ENCODE peak calls at places on chromosome 4, in five cellular contexts. J is Panc1; B is cardiac muscle cell; R is left ventricle myocardium inferior; Q is CD8-positive, alpha-beta memory T cell. M is an unnamed sample. For H3K4me1, the result is how much of the 10 kb centered on the place peaks cover.

GRCh38 chr4:154506253-154506652 is 14.7 kb upstream of the DCHS2 start:
- DNase-seq in R (no peak), J (no peak), Q (no peak), B (peak), M (no peak)

GRCh38 chr4:33334416-33334815 is 2614.2 kb downstream of the PCDH7 start:
- DNase-seq in R (no peak), Q (no peak), B (no peak), J (no peak), M (no peak)

GRCh38 chr4:52750819-52751348 is 341 bp downstream of the ERVMER34-1 start:
- DNase-seq in B (no peak), J (no peak), R (no peak), Q (no peak), M (no peak)

GRCh38 chr4:144310535-144310934 is 170.0 kb upstream of the GYPA start:
- DNase-seq in R (no peak), B (no peak), J (no peak), Q (no peak), M (no peak)

GRCh38 chr4:55405073-55405472 is 9.3 kb downstream of the TMEM165 start:
- DNase-seq in Q (no peak), J (no peak), R (no peak), B (no peak), M (no peak)

GRCh38 chr4:173547889-173548288 is 17.9 kb upstream of the HAND2 start:
- DNase-seq in R (no peak), Q (no peak), B (no peak), J (no peak), M (no peak)

GRCh38 chr4:103786014-103786413 is 66.2 kb upstream of the TACR3 start:
- DNase-seq in Q (no peak), J (peak), B (peak), R (no peak), M (no peak)

GRCh38 chr4:26871611-26872010 is 11.0 kb downstream of the STIM2 start:
- DNase-seq in J (no peak), B (peak), Q (no peak), R (no peak), M (no peak)

GRCh38 chr4:108449139-108449538 is 171.2 kb upstream of the RPL34 start:
- DNase-seq in J (no peak), B (no peak), R (no peak), Q (no peak), M (no peak)

GRCh38 chr4:92339671-92340070 is 35.9 kb downstream of the GRID2 start:
- DNase-seq in R (no peak), J (no peak), Q (no peak), B (no peak), M (no peak)

GRCh38 chr4:128865132-128865531 is 55.6 kb downstream of the JADE1 start:
- DNase-seq in R (no peak), Q (no peak), B (no peak), J (no peak), M (no peak)

GRCh38 chr4:163237856-163238255 is 71.2 kb upstream of the NAF1 start:
- DNase-seq in R (no peak), J (no peak), Q (no peak), B (no peak), M (no peak)

GRCh38 chr4:11497212-11497806 is 68.6 kb upstream of the HS3ST1 start:
- DNase-seq in B (no peak), Q (no peak), J (no peak), R (no peak), M (peak)

GRCh38 chr4:175536852-175537453 is 275.1 kb downstream of the GPM6A start:
- DNase-seq in R (no peak), Q (no peak), J (peak), B (peak), M (peak)

GRCh38 chr4:128979934-128980333 is 113.4 kb downstream of the SCLT1 start:
- DNase-seq in Q (no peak), R (no peak), B (no peak), J (no peak), M (peak)

GRCh38 chr4:137664055-137664405 is 131.7 kb upstream of the PCDH18 start:
- DNase-seq in Q (no peak), B (no peak), R (no peak), J (no peak), M (no peak)

GRCh38 chr4:576991-577498 is 950 bp upstream of the TMEM271 start:
- DNase-seq in Q (no peak), J (no peak), R (no peak), B (no peak), M (no peak)

DNA sequence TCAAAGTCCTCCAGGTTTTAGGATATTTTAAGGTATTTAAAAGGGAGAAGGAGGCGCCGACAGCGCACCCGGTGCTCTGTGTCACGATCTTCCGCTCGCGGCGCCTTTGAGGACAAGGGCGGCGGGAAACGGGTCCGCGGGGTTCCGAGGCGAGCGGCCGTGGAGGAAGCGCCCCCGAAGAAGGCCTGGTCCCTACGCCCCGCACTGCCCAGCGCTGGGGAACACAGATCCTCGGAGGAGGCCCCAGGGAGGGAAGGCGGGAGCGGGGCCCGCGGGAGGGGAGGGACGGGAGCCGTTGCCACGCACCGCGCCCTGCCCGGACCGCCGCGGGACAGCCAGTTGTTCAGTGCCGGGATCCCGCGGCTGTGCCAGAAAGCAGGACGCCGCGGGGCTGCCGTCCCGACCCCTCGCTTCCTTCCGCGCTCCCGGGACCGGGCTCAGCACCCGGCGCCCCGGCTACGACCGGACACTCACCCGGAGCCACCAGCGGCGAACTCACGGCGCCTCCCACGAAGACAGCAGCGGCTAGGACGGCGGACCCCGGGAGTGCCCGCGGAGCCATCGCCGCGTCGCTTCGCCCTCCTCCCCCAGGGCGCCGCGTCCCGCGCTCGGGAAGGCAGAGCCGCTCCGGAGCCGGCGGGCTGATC is 327 bp downstream of the RELL1 start:
- DNase-seq in R (peak), B (peak), J (no peak), Q (peak), M (no peak)
- H3K4me1 ChIP-seq in R (under half), B (under half), J (under half), Q (under half), M (under half)

GRCh38 chr4:94534401-94535312 is 82.9 kb downstream of the PDLIM5 start:
- DNase-seq in B (no peak), Q (no peak), J (no peak), R (no peak), M (no peak)
- H3K4me1 ChIP-seq in B (half or more), Q (under half), J (under half), R (half or more), M (under half)

GRCh38 chr4:2797545-2798305 is 4.8 kb downstream of the SH3BP2 start:
- DNase-seq in R (no peak), Q (peak), B (no peak), J (no peak), M (no peak)
- H3K4me1 ChIP-seq in R (half or more), Q (half or more), B (under half), J (half or more), M (half or more)

GRCh38 chr4:76213415-76214268 is at the start of gene SCARB2:
- DNase-seq in Q (peak), B (peak), R (peak), J (no peak), M (no peak)

GRCh38 chr4:76210502-76210901 is 3.1 kb downstream of the SCARB2 start:
- DNase-seq in R (no peak), Q (no peak), B (no peak), J (no peak), M (no peak)

GRCh38 chr4:76212851-76213414 is 691 bp downstream of the SCARB2 start:
- DNase-seq in Q (peak), J (no peak), R (no peak), B (no peak), M (no peak)

GRCh38 chr4:76212301-76212700 is 1.3 kb downstream of the SCARB2 start:
- DNase-seq in B (no peak), J (no peak), Q (no peak), R (no peak), M (no peak)

DNA sequence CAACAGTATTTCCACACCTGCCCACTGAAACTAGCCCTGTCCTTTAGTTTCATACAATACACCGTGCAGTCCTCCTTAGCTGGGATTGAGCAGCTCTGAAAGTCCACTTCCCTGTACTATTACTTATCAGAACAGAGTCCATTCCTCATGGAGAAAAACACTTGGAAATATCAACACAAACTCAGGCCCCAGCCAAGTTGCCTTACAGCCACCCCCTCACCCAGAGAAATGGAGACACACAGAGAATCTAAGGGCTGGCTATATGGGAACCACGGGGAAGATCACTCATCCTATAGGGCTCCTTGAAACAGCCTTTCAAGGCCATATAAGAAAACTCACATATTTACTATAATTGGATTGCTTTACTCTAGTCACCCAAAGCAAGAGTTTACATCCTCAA is 1.9 kb downstream of the SCARB2 start:
- DNase-seq in B (no peak), R (no peak), Q (no peak), J (no peak), M (no peak)
- H3K4me1 ChIP-seq in B (under half), R (half or more), Q (under half), J (under half), M (under half)

GRCh38 chr4:169260217-169260866 is 10.4 kb downstream of the SH3RF1 start:
- DNase-seq in Q (no peak), J (no peak), R (no peak), B (no peak), M (no peak)

GRCh38 chr4:169266081-169266480 is 4.7 kb downstream of the SH3RF1 start:
- DNase-seq in Q (no peak), R (no peak), J (no peak), B (no peak), M (no peak)

GRCh38 chr4:169267070-169267469 is 3.7 kb downstream of the SH3RF1 start:
- DNase-seq in Q (no peak), J (no peak), R (no peak), B (no peak), M (no peak)

GRCh38 chr4:169266661-169267060 is 4.1 kb downstream of the SH3RF1 start:
- DNase-seq in Q (no peak), R (no peak), B (no peak), J (no peak), M (no peak)

GRCh38 chr4:169263791-169264392 is 6.9 kb downstream of the SH3RF1 start:
- DNase-seq in Q (no peak), R (peak), J (no peak), B (no peak), M (no peak)
- H3K4me1 ChIP-seq in Q (under half), R (half or more), J (under half), B (under half), M (under half)